ENCODE peak calls at places on chromosomes 3 and 15, in five cellular contexts. L is heart left ventricle, W is body of pancreas, Q is cardiac muscle cell, P is IMR-90. R is an unnamed sample.

GRCh38 chr3:162295323-162295983 is 798.8 kb downstream of the OTOL1 start:
- DNase-seq in W (no peak), L (no peak), Q (peak; percentile 56), P (peak; percentile 97), R (no peak)

GRCh38 chr3:156803949-156804741 is 22.0 kb upstream of the LEKR1 start:
- DNase-seq in W (no peak), Q (no peak), L (no peak), P (no peak), R (no peak)

GRCh38 chr15:91866371-91866905 is 12.9 kb downstream of the SLCO3A1 start:
- DNase-seq in Q (peak; percentile 43), W (no peak), L (peak; percentile 55), P (peak; percentile 22), R (no peak)

GRCh38 chr3:98556164-98557130 is 24.7 kb downstream of the GPR15 start:
- DNase-seq in W (no peak), Q (no peak), P (no peak), L (no peak), R (no peak)

GRCh38 chr15:76935620-76936019 is 4.1 kb downstream of the RCN2 start:
- DNase-seq in W (no peak), L (no peak), P (no peak), Q (no peak), R (no peak)

GRCh38 chr3:36814071-36814717 is 49.8 kb upstream of the DCLK3 start:
- DNase-seq in W (no peak), Q (no peak), L (no peak), P (no peak), R (no peak)

GRCh38 chr3:57228734-57229505 is 1.4 kb downstream of the APPL1 start:
- DNase-seq in W (no peak), P (peak; percentile 82), Q (peak; percentile 66), L (no peak), R (no peak)

GRCh38 chr3:97841956-97842355 is 20.1 kb downstream of the CRYBG3 start:
- DNase-seq in L (no peak), W (no peak), Q (no peak), P (no peak), R (no peak)

GRCh38 chr15:95375281-95375680 is 955.2 kb upstream of the NR2F2 start:
- DNase-seq in Q (peak; percentile 13), L (no peak), W (no peak), P (no peak), R (no peak)

GRCh38 chr15:95371664-95372063 is 958.8 kb upstream of the NR2F2 start:
- DNase-seq in L (no peak), W (no peak), P (peak; percentile 79), Q (no peak), R (no peak)

GRCh38 chr15:95377251-95377852 is 953.1 kb upstream of the NR2F2 start:
- DNase-seq in W (no peak), Q (no peak), P (peak; percentile 74), L (no peak), R (no peak)
- H3K9me3 ChIP-seq in W (no peaks in the 10 kb centered on the region), Q (no peaks in the 10 kb centered on the region), P (no peaks in the 10 kb centered on the region), L (no peaks in the 10 kb centered on the region), R (no peaks in the 10 kb centered on the region)

GRCh38 chr3:141746962-141747361 is 8.9 kb downstream of the RNF7 start:
- DNase-seq in W (no peak), Q (no peak), L (no peak), P (no peak), R (no peak)
- H3K36me3 ChIP-seq in W (peaks cover 16% of the 10 kb centered on the region), Q (peaks cover 11% of the 10 kb centered on the region), L (peaks cover 87% of the 10 kb centered on the region), P (peaks cover 28% of the 10 kb centered on the region), R (peaks cover 65% of the 10 kb centered on the region)

DNA sequence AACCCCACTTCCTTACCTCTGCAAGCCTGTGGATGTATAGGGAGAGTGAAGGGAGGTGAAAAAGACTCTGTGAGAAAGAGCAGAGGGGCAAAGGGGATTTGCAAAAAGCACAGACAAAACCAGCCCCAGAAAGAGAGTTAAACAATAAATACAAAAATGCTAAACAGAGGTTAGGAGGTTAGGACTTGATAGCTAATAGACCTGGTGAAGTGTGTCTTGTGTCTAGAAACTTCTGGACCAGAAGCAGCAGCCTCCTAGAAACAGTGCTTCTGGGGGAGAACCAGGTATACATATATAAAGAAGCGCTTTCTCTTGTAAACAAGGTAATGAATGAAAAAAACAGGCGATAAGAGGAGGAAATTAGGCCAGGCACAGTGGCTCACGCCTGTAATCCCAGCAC is 31.9 kb downstream of the TFDP2 start:
- DNase-seq in L (no peak), P (no peak), Q (no peak), W (no peak), R (no peak)
- H3K9me3 ChIP-seq in L (peaks cover 3% of the 10 kb centered on the region), P (no peaks in the 10 kb centered on the region), Q (no peaks in the 10 kb centered on the region), W (no peaks in the 10 kb centered on the region), R (peaks cover 5% of the 10 kb centered on the region)

DNA sequence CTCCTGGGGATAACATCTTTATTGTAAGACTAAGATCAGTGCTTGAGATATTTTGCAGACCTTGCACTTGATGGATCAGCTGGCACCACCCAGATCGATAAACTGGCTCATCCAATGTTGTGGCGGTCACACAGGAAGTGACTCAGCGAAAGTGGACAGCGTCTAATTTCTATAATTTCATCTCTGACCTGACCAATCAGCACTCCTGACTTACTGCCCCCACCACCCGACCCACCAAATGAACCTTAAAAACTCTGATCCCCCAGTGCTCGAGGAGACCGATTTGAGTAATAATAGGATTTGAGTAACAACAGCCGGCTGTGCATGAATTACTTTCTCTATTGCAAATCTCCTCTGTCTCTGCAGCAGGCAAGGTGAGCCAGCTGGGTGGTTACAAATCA is 62.7 kb upstream of the RNU6-1 start:
- DNase-seq in Q (no peak), L (no peak), P (no peak), W (no peak), R (no peak)
- H3K36me3 ChIP-seq in Q (no peaks in the 10 kb centered on the region), L (no peaks in the 10 kb centered on the region), P (no peaks in the 10 kb centered on the region), W (no peaks in the 10 kb centered on the region), R (no peaks in the 10 kb centered on the region)

GRCh38 chr15:88769161-88769971 is 33.9 kb upstream of the ACAN start:
- DNase-seq in W (no peak), P (peak; percentile 5), L (no peak), Q (peak; percentile 32), R (no peak)
- H3K9me3 ChIP-seq in W (no peaks in the 10 kb centered on the region), P (no peaks in the 10 kb centered on the region), L (peaks cover 8% of the 10 kb centered on the region), Q (no peaks in the 10 kb centered on the region), R (peaks cover 14% of the 10 kb centered on the region)

R was measured in left ventricle myocardium inferior.